ENCODE peak calls at places on chromosome 10, in five cellular contexts. O, I, A, Y and D are unnamed samples.

GRCh38 chr10:124886195-124886594 is 55.7 kb upstream of the ZRANB1 start:
- DNase-seq in O (no peak), I (no peak), A (no peak), Y (no peak), D (no peak)

GRCh38 chr10:52682766-52683165 is 89.8 kb downstream of the MBL2 start:
- DNase-seq in O (no peak), I (no peak), A (no peak), Y (no peak), D (no peak)

GRCh38 chr10:86867149-86867548 is 90.3 kb downstream of the MMRN2 start:
- DNase-seq in O (no peak), I (no peak), A (no peak), Y (no peak), D (no peak)

GRCh38 chr10:43390791-43391190 is 18.2 kb downstream of the HNRNPF start:
- DNase-seq in O (peak; percentile 42), I (no peak), A (no peak), Y (peak; percentile 49), D (peak; percentile 52)

GRCh38 chr10:126476256-126476655 is 88.0 kb upstream of the ADAM12 start:
- DNase-seq in O (no peak), I (no peak), A (no peak), Y (no peak), D (no peak)

GRCh38 chr10:116849271-116850057 is at the start of gene ENO4:
- DNase-seq in O (peak; percentile 58), I (peak; percentile 85), A (peak; percentile 82), Y (peak; percentile 93), D (peak; percentile 81)

GRCh38 chr10:128701381-128701780 is 575.2 kb upstream of the MKI67 start:
- DNase-seq in O (no peak), I (no peak), A (no peak), Y (no peak), D (no peak)

GRCh38 chr10:98589691-98590090 is 143.0 kb upstream of the HPS1 start:
- DNase-seq in O (no peak), I (no peak), A (no peak), Y (no peak), D (no peak)

GRCh38 chr10:22997102-22997501 is 69.2 kb downstream of the ARMC3 start:
- DNase-seq in O (no peak), I (no peak), A (no peak), Y (peak; percentile 24), D (no peak)

GRCh38 chr10:113594673-113595072 is 41.8 kb downstream of the HABP2 start:
- DNase-seq in O (no peak), I (no peak), A (no peak), Y (no peak), D (no peak)

GRCh38 chr10:82267465-82267864 is 392.5 kb downstream of the NRG3 start:
- DNase-seq in O (no peak), I (no peak), A (no peak), Y (no peak), D (no peak)

GRCh38 chr10:113045155-113046055 is 95.4 kb downstream of the TCF7L2 start:
- DNase-seq in O (no peak), I (no peak), A (no peak), Y (no peak), D (peak; percentile 39)

GRCh38 chr10:113534428-113534827 is 18.4 kb upstream of the HABP2 start:
- DNase-seq in O (no peak), I (no peak), A (no peak), Y (no peak), D (no peak)

GRCh38 chr10:118957141-118957825 is 72.2 kb upstream of the NANOS1 start:
- DNase-seq in O (no peak), I (no peak), A (peak; percentile 13), Y (no peak), D (no peak)

GRCh38 chr10:124698560-124699470 is 45.4 kb downstream of the FAM53B start:
- DNase-seq in O (no peak), I (no peak), A (no peak), Y (no peak), D (no peak)

GRCh38 chr10:99531696-99532050 is 1.1 kb upstream of the NKX2-3 start:
- DNase-seq in O (no peak), I (no peak), A (no peak), Y (no peak), D (no peak)

GRCh38 chr10:60644436-60645130 is 133.7 kb upstream of the CDK1 start:
- DNase-seq in O (no peak), I (no peak), A (no peak), Y (no peak), D (no peak)

GRCh38 chr10:98373260-98373659 is 41.7 kb downstream of the PYROXD2 start:
- DNase-seq in O (no peak), I (no peak), A (no peak), Y (no peak), D (no peak)

GRCh38 chr10:120599202-120599724 is 142.2 kb downstream of the PLPP4 start:
- DNase-seq in O (no peak), I (no peak), A (no peak), Y (no peak), D (no peak)

GRCh38 chr10:93206652-93207051 is 133.0 kb downstream of the CYP26A1 start:
- DNase-seq in O (no peak), I (no peak), A (no peak), Y (no peak), D (no peak)

GRCh38 chr10:58797356-58797755 is 284.7 kb downstream of the BICC1 start:
- DNase-seq in O (no peak), I (no peak), A (no peak), Y (no peak), D (no peak)

GRCh38 chr10:128000660-128001059 is 93.8 kb downstream of the PTPRE start:
- DNase-seq in O (no peak), I (no peak), A (no peak), Y (no peak), D (peak; percentile 28)

GRCh38 chr10:84328303-84329093 is at the start of gene CCSER2:
- DNase-seq in O (peak; percentile 88), I (peak; percentile 99), A (peak; percentile 98), Y (peak; percentile 100), D (peak; percentile 99)
- TF ChIP-seq EP300 in O (peak; percentile 19), I (no peak), A (no peak), Y (no peak), D (no peak)

GRCh38 chr10:8894148-8894547 is 839.7 kb downstream of the GATA3 start:
- DNase-seq in O (no peak), I (no peak), A (no peak), Y (no peak), D (no peak)
- TF ChIP-seq POLR2AphosphoS5 in O (no peak), I (no peak), A (no peak), Y (no peak), D (no peak)

DNA sequence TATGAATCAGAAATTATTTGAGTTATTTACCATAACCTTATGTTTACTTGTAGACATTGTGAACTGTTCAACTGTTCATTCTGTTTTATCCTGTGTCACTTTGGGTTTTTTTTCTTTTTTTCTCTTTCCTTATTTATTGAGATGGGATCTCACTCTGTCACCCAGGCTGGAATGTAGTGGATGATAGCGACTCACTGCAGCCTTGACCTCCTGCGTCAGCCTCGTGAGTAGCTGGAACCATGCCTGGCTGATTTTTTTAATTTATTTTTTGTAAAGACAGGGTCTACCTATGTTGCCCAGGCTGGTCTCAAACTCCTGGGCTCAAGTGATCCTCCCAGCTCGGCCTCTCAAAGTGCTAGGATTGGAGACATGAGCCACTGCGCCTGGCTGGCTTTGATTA is 97.1 kb downstream of the CSTF2T start:
- DNase-seq in O (no peak), I (no peak), A (no peak), Y (no peak), D (no peak)
- TF ChIP-seq EP300 in O (no peak), I (no peak), A (no peak), Y (no peak), D (no peak)

DNA sequence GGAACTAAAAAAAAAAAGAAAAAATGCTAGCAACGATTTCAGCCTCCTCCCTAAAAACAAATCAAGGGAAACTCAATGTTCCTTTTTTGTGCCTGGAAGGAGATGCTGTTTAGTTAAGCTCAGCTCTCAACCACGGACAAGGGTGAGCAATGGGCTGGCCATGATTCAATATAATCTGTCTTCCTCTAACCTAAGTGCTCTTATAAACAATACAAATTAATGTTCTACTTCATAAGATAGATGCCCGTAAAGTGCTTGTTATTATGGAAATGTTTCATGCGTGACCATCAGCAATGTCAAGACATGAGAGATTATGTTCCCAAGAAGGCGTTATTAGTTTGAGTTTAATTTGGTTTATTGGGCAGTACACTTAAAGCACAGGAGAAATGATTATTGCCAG is 320.3 kb downstream of the SFMBT2 start:
- DNase-seq in O (no peak), I (no peak), A (no peak), Y (no peak), D (peak; percentile 80)
- TF ChIP-seq POLR2AphosphoS5 in O (no peak), I (peak; percentile 40), A (no peak), Y (no peak), D (peak; percentile 71)

GRCh38 chr10:63522129-63522687 is 1.0 kb downstream of the REEP3 start:
- DNase-seq in O (no peak), I (no peak), A (no peak), Y (peak; percentile 45), D (no peak)
- TF ChIP-seq EP300 in O (no peak), I (no peak), A (no peak), Y (no peak), D (no peak)